ENCODE peak calls at places on chromosomes 6 and 20, in nine cellular contexts. D is psoas muscle, H is cardiac muscle cell, F is Caco-2, N is lung, R is lower lobe of right lung, S is neural progenitor cell, E is keratinocyte, B is HCT116. Z is an unnamed sample. For H3K27me3, the result is how much of the 10 kb centered on the place peaks cover.

GRCh38 chr6:17015551-17016381 is 86.1 kb upstream of the STMND1 start:
- DNase-seq in N (peak), F (no peak), H (no peak), B (no peak), E (no peak), S (no peak), D (peak), R (peak), Z (peak)

GRCh38 chr6:17705428-17705777 is 1.3 kb downstream of the NUP153 start:
- DNase-seq in E (no peak), N (peak), B (peak), D (peak), H (peak), R (no peak), F (no peak), S (no peak), Z (no peak)

GRCh38 chr20:22993823-22994222 is 41.3 kb upstream of the SSTR4 start:
- DNase-seq in H (no peak), R (no peak), S (no peak), E (no peak), B (no peak), N (no peak), D (no peak), F (no peak), Z (no peak)

GRCh38 chr6:53070808-53071207 is 5.6 kb downstream of the FBXO9 start:
- DNase-seq in E (no peak), N (no peak), D (no peak), R (no peak), H (peak), F (no peak), B (no peak), S (no peak), Z (no peak)

GRCh38 chr20:5482791-5483190 is 166.0 kb upstream of the PROKR2 start:
- DNase-seq in R (no peak), B (no peak), S (no peak), E (no peak), D (no peak), F (no peak), N (no peak), H (no peak), Z (no peak)

GRCh38 chr20:41179961-41180360 is 42.6 kb downstream of the PLCG1 start:
- DNase-seq in S (no peak), E (no peak), D (no peak), H (no peak), R (peak), N (no peak), B (no peak), F (no peak), Z (peak)

GRCh38 chr6:37926661-37927060 is 107.1 kb downstream of the ZFAND3 start:
- DNase-seq in S (no peak), F (no peak), R (no peak), H (no peak), B (no peak), N (no peak), D (no peak), E (no peak), Z (no peak)

GRCh38 chr6:135300576-135300975 is 119.5 kb downstream of the MYB start:
- DNase-seq in F (no peak), R (no peak), N (no peak), B (no peak), S (no peak), H (no peak), D (no peak), E (no peak), Z (no peak)

GRCh38 chr6:139416146-139416545 is 41.7 kb upstream of the CITED2 start:
- DNase-seq in N (no peak), R (no peak), E (no peak), F (no peak), H (no peak), D (no peak), S (no peak), B (no peak), Z (no peak)

GRCh38 chr6:168157272-168158007 is 78.4 kb upstream of the FRMD1 start:
- DNase-seq in D (no peak), B (no peak), R (no peak), H (no peak), S (peak), E (no peak), F (no peak), N (no peak), Z (no peak)

GRCh38 chr6:105855433-105855832 is 230.7 kb upstream of the PRDM1 start:
- DNase-seq in H (no peak), F (no peak), N (no peak), B (no peak), E (no peak), D (no peak), R (no peak), S (no peak), Z (no peak)

GRCh38 chr6:13402711-13403110 is 74.4 kb upstream of the TBC1D7 start:
- DNase-seq in E (no peak), B (no peak), S (no peak), H (no peak), D (no peak), R (no peak), F (no peak), N (no peak), Z (no peak)
- TF ChIP-seq CTCF in E (no peak), B (no peak), S (no peak), H (no peak), D (no peak), R (no peak), F (no peak), N (no peak), Z (no peak)

GRCh38 chr20:58019850-58020625 is 208.4 kb downstream of the ANKRD60 start:
- DNase-seq in B (no peak), D (no peak), E (no peak), F (peak), S (no peak), N (no peak), H (no peak), R (no peak), Z (no peak)
- H3K27me3 ChIP-seq in B (under half), D (under half), E (under half), F (under half), S (under half), N (under half), H (under half), R (under half), Z (under half)

GRCh38 chr6:154447929-154448328 is 62.6 kb downstream of the CNKSR3 start:
- DNase-seq in F (no peak), S (no peak), H (no peak), D (no peak), R (no peak), N (no peak), B (no peak), E (no peak), Z (no peak)

GRCh38 chr6:154446984-154447383 is 63.5 kb downstream of the CNKSR3 start:
- DNase-seq in E (no peak), F (no peak), S (no peak), H (no peak), D (no peak), N (no peak), B (no peak), R (no peak), Z (no peak)

GRCh38 chr6:154450498-154450897 is 60.0 kb downstream of the CNKSR3 start:
- DNase-seq in S (no peak), N (no peak), F (no peak), H (no peak), B (no peak), R (no peak), D (no peak), E (no peak), Z (no peak)

GRCh38 chr6:154445417-154445816 is 65.1 kb downstream of the CNKSR3 start:
- DNase-seq in N (no peak), E (no peak), S (no peak), H (no peak), B (no peak), R (no peak), F (no peak), D (no peak), Z (no peak)

GRCh38 chr6:154448448-154449096 is 61.9 kb downstream of the CNKSR3 start:
- DNase-seq in H (peak), S (no peak), E (no peak), R (no peak), B (no peak), N (no peak), D (no peak), F (no peak), Z (peak)
- TF ChIP-seq CTCF in H (peak), S (peak), E (no peak), R (peak), B (no peak), N (no peak), D (peak), F (no peak), Z (no peak)

DNA sequence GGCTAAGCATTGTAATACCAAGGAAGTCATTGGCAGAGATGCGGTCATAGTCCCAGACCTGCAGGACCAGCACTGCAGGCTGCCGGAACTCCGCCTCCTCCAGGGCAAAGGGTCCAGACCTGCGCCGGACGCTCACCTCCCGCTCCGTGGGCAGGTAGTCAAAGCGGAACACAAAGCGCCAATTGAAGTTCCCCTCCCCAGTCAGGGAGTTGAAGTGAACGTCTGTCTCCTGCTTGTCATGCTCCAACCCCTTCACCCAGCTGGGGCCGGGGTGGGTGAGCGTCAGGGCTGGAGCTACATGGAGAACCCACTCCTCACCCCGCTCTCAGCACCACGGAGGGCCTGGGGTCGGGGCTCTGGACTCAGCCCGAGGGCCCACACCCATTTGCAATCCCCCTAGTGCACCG is 18.2 kb downstream of the ERGIC3 start:
- DNase-seq in H (no peak), R (no peak), F (no peak), E (no peak), N (no peak), D (no peak), S (no peak), B (no peak), Z (no peak)
- H3K27me3 ChIP-seq in H (under half), R (under half), F (under half), E (under half), N (under half), D (under half), S (under half), B (under half), Z (under half)

GRCh38 chr6:154958469-154958868 is 36.6 kb upstream of the TIAM2 start:
- DNase-seq in E (no peak), H (no peak), B (no peak), R (no peak), N (no peak), F (no peak), S (no peak), D (no peak), Z (no peak)

GRCh38 chr6:154960299-154960796 is 34.8 kb upstream of the TIAM2 start:
- DNase-seq in E (no peak), R (no peak), S (no peak), D (no peak), B (no peak), N (no peak), F (no peak), H (no peak), Z (peak)

GRCh38 chr6:154954352-154954751 is 40.8 kb upstream of the TIAM2 start:
- DNase-seq in S (no peak), R (no peak), H (no peak), F (no peak), B (no peak), D (no peak), E (no peak), N (no peak), Z (no peak)

GRCh38 chr6:154953644-154954043 is 41.5 kb upstream of the TIAM2 start:
- DNase-seq in N (no peak), R (no peak), S (no peak), H (no peak), F (no peak), B (no peak), E (no peak), D (no peak), Z (no peak)

DNA sequence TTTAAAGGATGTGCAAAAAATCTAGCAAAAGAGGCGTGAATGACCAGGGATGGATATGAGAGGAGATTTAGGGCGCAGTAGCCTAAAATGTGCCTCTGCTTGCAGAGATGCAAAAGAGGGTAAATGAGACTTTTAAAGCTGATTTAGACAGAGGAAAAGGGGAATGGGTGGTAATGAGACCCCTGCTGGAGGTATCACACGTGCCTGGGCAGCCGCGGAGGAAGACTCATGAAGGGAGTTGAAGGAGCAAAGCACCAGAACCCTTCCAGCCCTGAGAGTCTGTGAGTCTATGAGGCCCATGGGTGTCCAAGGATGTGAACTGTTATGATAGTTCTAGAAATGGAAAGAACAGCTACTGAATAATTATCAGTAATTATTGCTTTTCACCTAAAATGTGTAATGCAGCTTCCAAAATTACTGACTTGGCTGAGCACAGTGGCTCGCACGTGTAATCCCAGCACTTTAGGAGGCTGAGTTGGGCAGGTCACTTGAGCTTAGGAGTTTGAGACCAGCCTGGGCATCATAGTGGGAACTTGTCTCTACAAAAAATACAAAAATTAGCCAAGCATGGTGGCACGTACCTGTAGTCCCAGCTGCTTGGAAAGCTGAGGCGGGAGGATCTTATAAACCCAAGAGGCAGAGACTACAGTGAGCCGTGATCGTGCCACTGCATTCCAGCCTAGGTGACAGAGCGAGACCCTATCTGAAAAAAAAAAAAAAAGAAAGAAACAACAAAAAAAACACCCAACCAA is 38.2 kb upstream of the TIAM2 start:
- DNase-seq in S (peak), H (no peak), R (no peak), N (no peak), F (no peak), B (no peak), D (no peak), E (no peak), Z (no peak)
- TF ChIP-seq CTCF in S (no peak), H (no peak), R (no peak), N (no peak), F (no peak), B (no peak), D (no peak), E (no peak), Z (no peak)

DNA sequence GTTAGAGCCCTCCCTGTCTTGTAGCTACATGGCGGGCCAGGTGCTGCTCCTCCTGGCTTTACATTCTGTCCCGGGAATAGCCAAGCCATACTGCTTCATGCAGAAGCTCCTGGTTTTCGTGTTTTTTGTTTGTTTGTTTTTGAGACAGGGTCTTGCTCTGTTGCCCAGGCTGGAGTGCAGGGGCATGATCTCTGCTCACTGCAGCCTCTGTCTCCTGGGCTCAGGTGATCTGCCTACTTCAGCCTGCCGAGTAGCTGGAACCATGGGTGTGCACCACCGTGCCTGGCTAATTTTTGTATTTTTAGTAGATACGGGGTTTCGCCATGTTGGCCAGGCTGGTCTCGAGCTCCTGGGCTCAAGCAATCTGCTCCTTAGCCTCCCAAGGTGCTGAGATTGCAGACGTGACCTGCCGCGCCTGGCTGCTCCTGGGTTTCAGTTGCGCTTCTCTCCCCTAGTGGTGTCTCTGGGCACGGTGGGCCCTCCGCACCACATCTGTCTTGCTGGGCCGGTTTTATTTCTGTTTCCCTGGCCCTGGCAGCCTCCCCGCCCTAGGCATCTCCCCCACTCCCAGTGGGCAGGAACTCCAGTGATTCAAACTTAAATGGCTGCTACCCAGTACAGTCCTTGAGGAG is 12.9 kb downstream of the CDYL start:
- DNase-seq in D (no peak), B (no peak), H (no peak), S (peak), N (no peak), R (no peak), E (no peak), F (no peak), Z (no peak)
- H3K27me3 ChIP-seq in D (under half), B (under half), H (under half), S (under half), N (under half), R (under half), E (under half), F (under half), Z (under half)

GRCh38 chr6:30238178-30238795 is 25.1 kb upstream of the TRIM26 start:
- DNase-seq in N (no peak), R (no peak), E (no peak), S (peak), H (no peak), D (no peak), B (peak), F (peak), Z (no peak)
- TF ChIP-seq CTCF in N (no peak), R (peak), E (peak), S (peak), H (peak), D (peak), B (peak), F (peak), Z (no peak)

Z was measured in heart right ventricle.